ENCODE peak calls at places on chromosome 14, in four cellular contexts. E is endothelial cell of umbilical vein, G is H1, F is SK-N-SH. A is an unnamed sample.

GRCh38 chr14:57182760-57183503 is 85.8 kb downstream of the EXOC5 start:
- DNase-seq in F (peak; percentile 39), G (no peak), E (no peak), A (peak; percentile 16)

GRCh38 chr14:87014854-87015253 is 978.1 kb downstream of the GALC start:
- DNase-seq in G (no peak), F (peak; percentile 0), E (no peak), A (no peak)

GRCh38 chr14:49218436-49219092 is 367.6 kb downstream of the RPS29 start:
- DNase-seq in E (no peak), F (no peak), G (no peak), A (no peak)

GRCh38 chr14:68789002-68789797 is 3.7 kb downstream of the ZFP36L1 start:
- DNase-seq in F (peak; percentile 95), E (peak; percentile 79), G (peak; percentile 71), A (no peak)

GRCh38 chr14:35352274-35353233 is 52.0 kb downstream of the NFKBIA start:
- DNase-seq in E (no peak), F (no peak), G (no peak), A (no peak)

GRCh38 chr14:92600318-92601053 is 86.9 kb downstream of the RIN3 start:
- DNase-seq in G (no peak), E (no peak), F (no peak), A (no peak)

GRCh38 chr14:90301580-90302181 is 30.1 kb downstream of the NRDE2 start:
- DNase-seq in F (peak; percentile 51), G (no peak), E (peak; percentile 76), A (no peak)

GRCh38 chr14:51457858-51458562 is 193.7 kb upstream of the FRMD6 start:
- DNase-seq in G (no peak), F (no peak), E (no peak), A (no peak)

GRCh38 chr14:95685978-95686922 is at the start of gene TCL1B:
- DNase-seq in G (peak; percentile 63), E (no peak), F (peak; percentile 47), A (no peak)

DNA sequence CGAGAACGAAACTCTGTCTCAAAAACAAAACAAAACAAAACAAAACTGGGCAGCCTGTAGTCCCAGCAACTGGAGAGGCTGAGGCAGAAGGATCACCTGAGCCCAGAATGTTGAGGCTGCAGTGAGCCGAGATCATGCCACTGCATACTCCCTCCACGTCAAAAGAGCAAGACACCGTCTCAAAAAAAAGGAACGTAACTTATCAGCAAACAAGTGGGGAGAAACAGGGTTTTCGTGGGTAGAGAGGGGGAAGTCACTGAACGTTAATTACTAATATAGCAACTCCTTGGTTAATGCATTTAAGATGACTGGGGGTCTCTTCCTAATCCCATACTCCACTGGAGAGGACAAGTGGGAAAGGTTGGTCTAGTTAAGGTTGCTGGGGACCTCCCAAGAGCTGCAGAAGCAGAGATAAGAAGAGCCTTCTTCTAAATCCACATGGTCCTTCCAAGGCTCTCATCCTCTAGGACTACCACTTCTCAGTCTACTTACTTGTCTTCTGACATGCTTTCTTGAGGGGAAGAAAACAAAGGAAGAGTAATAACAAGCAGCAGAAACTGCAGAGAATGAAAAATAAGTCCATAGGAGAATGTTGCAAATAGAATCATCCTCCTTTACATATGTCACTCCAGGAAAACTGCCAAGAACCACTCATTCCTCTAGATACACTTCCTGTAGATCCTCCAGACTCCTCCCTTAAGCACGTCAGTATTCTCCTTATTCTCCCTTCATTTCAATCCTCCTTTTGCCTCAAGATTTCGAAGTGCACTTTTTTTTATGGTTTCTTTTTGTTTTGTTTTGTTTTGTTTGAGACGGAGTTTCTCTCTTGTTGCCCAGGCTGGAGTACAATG is 5.8 kb downstream of the NUMB start:
- DNase-seq in E (peak; percentile 78), G (no peak), F (no peak), A (no peak)
- H2AFZ ChIP-seq in E (no peak overlapping the region), G (no peak overlapping the region), F (no peak overlapping the region), A (no peak overlapping the region)

GRCh38 chr14:101040538-101041442 is 137.3 kb upstream of the RTL1 start:
- DNase-seq in G (no peak), F (no peak), E (no peak), A (no peak)
- TF ChIP-seq MAX in G (no peak), F (no peak), E (no peak), A (no peak)

GRCh38 chr14:106436310-106436905 is 910.0 kb downstream of the TMEM121 start:
- DNase-seq in E (no peak), G (peak; percentile 29), F (no peak), A (no peak)
- H2AFZ ChIP-seq in E (no peak overlapping the region), G (no peak overlapping the region), F (no peak overlapping the region), A (no peak overlapping the region)

GRCh38 chr14:36604757-36605505 is 22.5 kb upstream of the NKX2-8 start:
- DNase-seq in G (peak; percentile 70), F (peak; percentile 49), E (peak; percentile 70), A (peak; percentile 76)

GRCh38 chr14:36600431-36600830 is 18.0 kb upstream of the NKX2-8 start:
- DNase-seq in F (no peak), G (no peak), E (no peak), A (no peak)

DNA sequence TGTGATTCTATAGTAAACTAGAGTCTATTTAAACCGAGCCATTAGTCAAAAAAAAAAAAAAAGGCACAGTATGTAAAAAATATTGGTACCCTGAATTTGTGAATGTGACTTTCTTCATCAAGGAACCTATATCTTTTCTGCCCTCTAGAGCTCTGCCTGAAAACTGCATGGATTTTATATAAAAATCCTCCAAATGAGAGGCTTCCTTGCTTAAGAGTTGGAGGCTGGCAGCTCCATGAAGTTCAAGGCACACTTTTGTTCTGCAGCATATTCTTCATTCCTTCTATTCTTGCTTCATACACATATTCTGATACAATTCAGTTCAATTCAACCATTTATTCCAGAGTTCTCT is 23.1 kb upstream of the NKX2-8 start:
- DNase-seq in E (no peak), G (no peak), F (no peak), A (no peak)
- TF ChIP-seq MAX in E (no peak), G (no peak), F (no peak), A (no peak)

DNA sequence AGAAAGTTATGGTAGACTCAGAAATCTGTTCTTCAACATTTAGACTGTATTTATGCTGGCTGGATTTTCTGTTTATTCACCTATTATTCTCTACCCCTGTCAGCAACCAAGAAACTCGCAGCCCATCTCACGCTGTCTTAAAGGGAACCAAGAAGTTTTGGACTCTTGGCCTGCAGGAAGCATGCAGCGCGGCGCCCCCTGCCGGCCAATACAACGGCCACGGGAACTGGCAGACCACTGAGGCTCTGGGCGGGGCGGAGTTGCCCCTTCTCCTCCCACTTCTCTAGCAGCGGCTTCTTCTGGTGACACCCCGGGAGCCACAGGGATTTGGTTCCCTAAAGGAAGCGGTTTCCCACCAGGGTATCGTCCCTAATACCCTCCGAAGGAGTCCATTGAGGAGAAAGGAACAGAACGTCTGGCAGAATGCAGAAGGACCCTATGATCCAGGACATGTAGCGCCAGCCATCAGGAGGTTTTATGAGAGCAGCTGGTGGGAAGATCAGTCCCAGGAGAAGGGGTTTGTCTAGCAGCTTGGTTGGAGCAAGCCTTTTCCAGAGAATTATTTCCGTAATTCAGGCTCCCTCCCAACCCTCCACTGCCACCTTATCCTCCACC is 21.0 kb upstream of the RNASE2 start:
- DNase-seq in E (peak; percentile 5), F (peak; percentile 27), G (peak; percentile 96), A (peak; percentile 62)
- H2AFZ ChIP-seq in E (no peak overlapping the region), F (no peak overlapping the region), G (peak overlapping the region; percentile 97), A (no peak overlapping the region)

GRCh38 chr14:32991706-32992105 is 53.0 kb downstream of the NPAS3 start:
- DNase-seq in F (no peak), E (no peak), G (no peak), A (no peak)

GRCh38 chr14:32980887-32981501 is 42.3 kb downstream of the NPAS3 start:
- DNase-seq in E (no peak), G (no peak), F (no peak), A (no peak)

GRCh38 chr14:32984531-32984930 is 45.9 kb downstream of the NPAS3 start:
- DNase-seq in G (no peak), E (no peak), F (no peak), A (no peak)

GRCh38 chr14:32985881-32986280 is 47.2 kb downstream of the NPAS3 start:
- DNase-seq in F (no peak), E (no peak), G (no peak), A (no peak)

DNA sequence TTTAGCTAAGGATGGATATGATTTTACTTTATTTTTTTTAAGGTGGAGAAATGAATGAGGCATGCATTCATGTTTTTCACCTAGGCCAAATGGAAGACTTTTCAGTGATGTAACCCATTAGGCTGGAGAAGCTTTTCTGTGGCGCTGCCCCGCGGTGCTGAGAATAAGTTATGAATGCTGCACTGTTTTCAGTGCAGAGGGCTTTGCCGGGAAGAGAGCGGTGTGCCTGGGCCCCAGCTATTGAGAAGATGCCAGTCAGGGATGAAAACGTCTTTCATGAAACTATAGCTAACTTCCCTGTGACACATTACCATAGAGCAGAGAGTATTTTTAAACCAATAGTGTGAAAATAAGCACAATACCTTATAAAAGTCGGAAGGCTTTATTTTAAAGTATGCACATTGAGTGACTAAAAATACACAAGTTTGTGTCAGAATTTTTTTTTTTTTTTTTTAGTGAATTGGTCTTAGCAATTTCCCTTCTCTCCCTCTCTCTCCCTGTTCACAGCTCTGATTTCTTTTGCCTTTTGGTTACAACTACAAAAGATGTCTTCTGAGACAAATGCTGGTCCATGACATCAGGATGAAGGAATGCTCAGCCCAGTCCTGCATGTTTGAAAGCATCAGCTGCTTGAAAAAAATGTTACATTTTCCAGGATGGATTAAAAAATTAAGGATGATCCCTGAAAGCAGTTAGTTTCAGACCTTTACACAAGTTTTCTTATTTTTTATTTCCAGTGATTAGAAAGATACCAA is 48.3 kb downstream of the NPAS3 start:
- DNase-seq in E (no peak), F (no peak), G (no peak), A (no peak)
- TF ChIP-seq MAX in E (no peak), F (no peak), G (no peak), A (no peak)

GRCh38 chr14:91402278-91403068 is 15.1 kb downstream of the CCDC88C start:
- DNase-seq in G (no peak), F (no peak), E (peak; percentile 94), A (no peak)
- H2AFZ ChIP-seq in G (no peak overlapping the region), F (no peak overlapping the region), E (peak overlapping the region; percentile 17), A (no peak overlapping the region)

A was measured in HCT116.